ENCODE peak calls at places on chromosome 11, in ten cellular contexts. One of them, this sample, is unnamed.

GRCh38 chr11:67632982-67633755 is 3.4 kb upstream of the NUDT8 start:
- DNase-seq in bronchial epithelial cell: no peak
- DNase-seq in dorsolateral prefrontal cortex: peak; percentile 21
- DNase-seq in OCI-LY7: no peak
- DNase-seq in NCI-H2107: no peak
- DNase-seq in activated gamma-delta T cell treated with Interleukin-2 at 50 U/mL for 16 hours: no peak
- DNase-seq in activated CD4-positive, alpha-beta T cell treated with anti-CD3 and anti-CD28 coated beads for 48 hours: no peak
- DNase-seq in activated T-helper 1 cell treated with anti-CD3 and anti-CD28 coated beads, Interleukin-12 subunit alpha, Interleukin-12 subunit beta, Interleukin-2, Interleukin-4 antibody, amounts not matched to agents 30 ng/mL and 10 ng/mL and 1 ng/mL, durations not matched to agents 14 hours and 24 hours and 36 hours: no peak
- DNase-seq in DMS 273 treated with DMSO at 0.1 percent for 48 hours: no peak
- DNase-seq in astrocyte of the hippocampus: no peak
- DNase-seq in this sample: no peak

GRCh38 chr11:26974068-26974790 is 19.7 kb upstream of the FIBIN start:
- DNase-seq in bronchial epithelial cell: peak; percentile 58
- DNase-seq in dorsolateral prefrontal cortex: no peak
- DNase-seq in OCI-LY7: no peak
- DNase-seq in NCI-H2107: no peak
- DNase-seq in activated gamma-delta T cell treated with Interleukin-2 at 50 U/mL for 16 hours: no peak
- DNase-seq in activated CD4-positive, alpha-beta T cell treated with anti-CD3 and anti-CD28 coated beads for 48 hours: no peak
- DNase-seq in activated T-helper 1 cell treated with anti-CD3 and anti-CD28 coated beads, Interleukin-12 subunit alpha, Interleukin-12 subunit beta, Interleukin-2, Interleukin-4 antibody, amounts not matched to agents 30 ng/mL and 10 ng/mL and 1 ng/mL, durations not matched to agents 14 hours and 24 hours and 36 hours: no peak
- DNase-seq in DMS 273 treated with DMSO at 0.1 percent for 48 hours: no peak
- DNase-seq in astrocyte of the hippocampus: peak; percentile 75
- DNase-seq in this sample: no peak

GRCh38 chr11:12244156-12244555 is 133.2 kb upstream of the PARVA start:
- DNase-seq in bronchial epithelial cell: no peak
- DNase-seq in dorsolateral prefrontal cortex: no peak
- DNase-seq in OCI-LY7: no peak
- DNase-seq in NCI-H2107: no peak
- DNase-seq in activated gamma-delta T cell treated with Interleukin-2 at 50 U/mL for 16 hours: no peak
- DNase-seq in activated CD4-positive, alpha-beta T cell treated with anti-CD3 and anti-CD28 coated beads for 48 hours: no peak
- DNase-seq in activated T-helper 1 cell treated with anti-CD3 and anti-CD28 coated beads, Interleukin-12 subunit alpha, Interleukin-12 subunit beta, Interleukin-2, Interleukin-4 antibody, amounts not matched to agents 30 ng/mL and 10 ng/mL and 1 ng/mL, durations not matched to agents 14 hours and 24 hours and 36 hours: no peak
- DNase-seq in DMS 273 treated with DMSO at 0.1 percent for 48 hours: peak; percentile 83
- DNase-seq in astrocyte of the hippocampus: no peak
- DNase-seq in this sample: no peak

GRCh38 chr11:13327421-13327820 is 49.8 kb downstream of the BMAL1 start:
- DNase-seq in bronchial epithelial cell: no peak
- DNase-seq in dorsolateral prefrontal cortex: no peak
- DNase-seq in OCI-LY7: no peak
- DNase-seq in NCI-H2107: no peak
- DNase-seq in activated gamma-delta T cell treated with Interleukin-2 at 50 U/mL for 16 hours: no peak
- DNase-seq in activated CD4-positive, alpha-beta T cell treated with anti-CD3 and anti-CD28 coated beads for 48 hours: no peak
- DNase-seq in activated T-helper 1 cell treated with anti-CD3 and anti-CD28 coated beads, Interleukin-12 subunit alpha, Interleukin-12 subunit beta, Interleukin-2, Interleukin-4 antibody, amounts not matched to agents 30 ng/mL and 10 ng/mL and 1 ng/mL, durations not matched to agents 14 hours and 24 hours and 36 hours: no peak
- DNase-seq in DMS 273 treated with DMSO at 0.1 percent for 48 hours: no peak
- DNase-seq in astrocyte of the hippocampus: no peak
- DNase-seq in this sample: no peak

GRCh38 chr11:31050061-31050790 is 319.3 kb downstream of the DCDC1 start:
- DNase-seq in bronchial epithelial cell: no peak
- DNase-seq in dorsolateral prefrontal cortex: no peak
- DNase-seq in OCI-LY7: no peak
- DNase-seq in NCI-H2107: peak; percentile 21
- DNase-seq in activated gamma-delta T cell treated with Interleukin-2 at 50 U/mL for 16 hours: no peak
- DNase-seq in activated CD4-positive, alpha-beta T cell treated with anti-CD3 and anti-CD28 coated beads for 48 hours: no peak
- DNase-seq in activated T-helper 1 cell treated with anti-CD3 and anti-CD28 coated beads, Interleukin-12 subunit alpha, Interleukin-12 subunit beta, Interleukin-2, Interleukin-4 antibody, amounts not matched to agents 30 ng/mL and 10 ng/mL and 1 ng/mL, durations not matched to agents 14 hours and 24 hours and 36 hours: no peak
- DNase-seq in DMS 273 treated with DMSO at 0.1 percent for 48 hours: no peak
- DNase-seq in astrocyte of the hippocampus: no peak
- DNase-seq in this sample: no peak

GRCh38 chr11:86101941-86102407 is 33.1 kb upstream of the PICALM start:
- DNase-seq in bronchial epithelial cell: peak; percentile 80
- DNase-seq in dorsolateral prefrontal cortex: no peak
- DNase-seq in OCI-LY7: no peak
- DNase-seq in NCI-H2107: no peak
- DNase-seq in activated gamma-delta T cell treated with Interleukin-2 at 50 U/mL for 16 hours: no peak
- DNase-seq in activated CD4-positive, alpha-beta T cell treated with anti-CD3 and anti-CD28 coated beads for 48 hours: no peak
- DNase-seq in activated T-helper 1 cell treated with anti-CD3 and anti-CD28 coated beads, Interleukin-12 subunit alpha, Interleukin-12 subunit beta, Interleukin-2, Interleukin-4 antibody, amounts not matched to agents 30 ng/mL and 10 ng/mL and 1 ng/mL, durations not matched to agents 14 hours and 24 hours and 36 hours: no peak
- DNase-seq in DMS 273 treated with DMSO at 0.1 percent for 48 hours: no peak
- DNase-seq in astrocyte of the hippocampus: peak; percentile 75
- DNase-seq in this sample: no peak

GRCh38 chr11:662689-663274 is 25.7 kb downstream of the DRD4 start:
- DNase-seq in bronchial epithelial cell: peak; percentile 50
- DNase-seq in dorsolateral prefrontal cortex: peak; percentile 78
- DNase-seq in OCI-LY7: peak; percentile 53
- DNase-seq in NCI-H2107: no peak
- DNase-seq in activated gamma-delta T cell treated with Interleukin-2 at 50 U/mL for 16 hours: no peak
- DNase-seq in activated CD4-positive, alpha-beta T cell treated with anti-CD3 and anti-CD28 coated beads for 48 hours: peak; percentile 50
- DNase-seq in activated T-helper 1 cell treated with anti-CD3 and anti-CD28 coated beads, Interleukin-12 subunit alpha, Interleukin-12 subunit beta, Interleukin-2, Interleukin-4 antibody, amounts not matched to agents 30 ng/mL and 10 ng/mL and 1 ng/mL, durations not matched to agents 14 hours and 24 hours and 36 hours: no peak
- DNase-seq in DMS 273 treated with DMSO at 0.1 percent for 48 hours: no peak
- DNase-seq in astrocyte of the hippocampus: peak; percentile 75
- DNase-seq in this sample: no peak

GRCh38 chr11:11155962-11156815 is 196.9 kb downstream of the CSNK2A3 start:
- DNase-seq in bronchial epithelial cell: no peak
- DNase-seq in dorsolateral prefrontal cortex: no peak
- DNase-seq in OCI-LY7: peak; percentile 23
- DNase-seq in NCI-H2107: no peak
- DNase-seq in activated gamma-delta T cell treated with Interleukin-2 at 50 U/mL for 16 hours: peak; percentile 16
- DNase-seq in activated CD4-positive, alpha-beta T cell treated with anti-CD3 and anti-CD28 coated beads for 48 hours: peak; percentile 77
- DNase-seq in activated T-helper 1 cell treated with anti-CD3 and anti-CD28 coated beads, Interleukin-12 subunit alpha, Interleukin-12 subunit beta, Interleukin-2, Interleukin-4 antibody, amounts not matched to agents 30 ng/mL and 10 ng/mL and 1 ng/mL, durations not matched to agents 14 hours and 24 hours and 36 hours: peak; percentile 38
- DNase-seq in DMS 273 treated with DMSO at 0.1 percent for 48 hours: no peak
- DNase-seq in astrocyte of the hippocampus: no peak
- DNase-seq in this sample: no peak

GRCh38 chr11:131253885-131254204 is 116.6 kb upstream of the NTM start:
- DNase-seq in bronchial epithelial cell: no peak
- DNase-seq in dorsolateral prefrontal cortex: no peak
- DNase-seq in OCI-LY7: no peak
- DNase-seq in NCI-H2107: no peak
- DNase-seq in activated gamma-delta T cell treated with Interleukin-2 at 50 U/mL for 16 hours: no peak
- DNase-seq in activated CD4-positive, alpha-beta T cell treated with anti-CD3 and anti-CD28 coated beads for 48 hours: no peak
- DNase-seq in activated T-helper 1 cell treated with anti-CD3 and anti-CD28 coated beads, Interleukin-12 subunit alpha, Interleukin-12 subunit beta, Interleukin-2, Interleukin-4 antibody, amounts not matched to agents 30 ng/mL and 10 ng/mL and 1 ng/mL, durations not matched to agents 14 hours and 24 hours and 36 hours: no peak
- DNase-seq in DMS 273 treated with DMSO at 0.1 percent for 48 hours: no peak
- DNase-seq in astrocyte of the hippocampus: peak; percentile 30
- DNase-seq in this sample: no peak

GRCh38 chr11:70251583-70252285 is 18.8 kb upstream of the PPFIA1 start:
- DNase-seq in bronchial epithelial cell: no peak
- DNase-seq in dorsolateral prefrontal cortex: peak; percentile 50
- DNase-seq in OCI-LY7: no peak
- DNase-seq in NCI-H2107: no peak
- DNase-seq in activated gamma-delta T cell treated with Interleukin-2 at 50 U/mL for 16 hours: no peak
- DNase-seq in activated CD4-positive, alpha-beta T cell treated with anti-CD3 and anti-CD28 coated beads for 48 hours: no peak
- DNase-seq in activated T-helper 1 cell treated with anti-CD3 and anti-CD28 coated beads, Interleukin-12 subunit alpha, Interleukin-12 subunit beta, Interleukin-2, Interleukin-4 antibody, amounts not matched to agents 30 ng/mL and 10 ng/mL and 1 ng/mL, durations not matched to agents 14 hours and 24 hours and 36 hours: no peak
- DNase-seq in DMS 273 treated with DMSO at 0.1 percent for 48 hours: no peak
- DNase-seq in astrocyte of the hippocampus: peak; percentile 88
- DNase-seq in this sample: no peak

GRCh38 chr11:33802414-33802950 is 28.2 kb upstream of the FBXO3 start:
- DNase-seq in bronchial epithelial cell: peak; percentile 73
- DNase-seq in dorsolateral prefrontal cortex: peak; percentile 72
- DNase-seq in OCI-LY7: peak; percentile 7
- DNase-seq in NCI-H2107: peak; percentile 31
- DNase-seq in activated gamma-delta T cell treated with Interleukin-2 at 50 U/mL for 16 hours: no peak
- DNase-seq in activated CD4-positive, alpha-beta T cell treated with anti-CD3 and anti-CD28 coated beads for 48 hours: peak; percentile 55
- DNase-seq in activated T-helper 1 cell treated with anti-CD3 and anti-CD28 coated beads, Interleukin-12 subunit alpha, Interleukin-12 subunit beta, Interleukin-2, Interleukin-4 antibody, amounts not matched to agents 30 ng/mL and 10 ng/mL and 1 ng/mL, durations not matched to agents 14 hours and 24 hours and 36 hours: no peak
- DNase-seq in DMS 273 treated with DMSO at 0.1 percent for 48 hours: peak; percentile 46
- DNase-seq in astrocyte of the hippocampus: peak; percentile 93
- DNase-seq in this sample: no peak

GRCh38 chr11:10568486-10568941 is at the start of gene LYVE1:
- DNase-seq in bronchial epithelial cell: no peak
- DNase-seq in dorsolateral prefrontal cortex: no peak
- DNase-seq in OCI-LY7: no peak
- DNase-seq in NCI-H2107: no peak
- DNase-seq in activated gamma-delta T cell treated with Interleukin-2 at 50 U/mL for 16 hours: no peak
- DNase-seq in activated CD4-positive, alpha-beta T cell treated with anti-CD3 and anti-CD28 coated beads for 48 hours: no peak
- DNase-seq in activated T-helper 1 cell treated with anti-CD3 and anti-CD28 coated beads, Interleukin-12 subunit alpha, Interleukin-12 subunit beta, Interleukin-2, Interleukin-4 antibody, amounts not matched to agents 30 ng/mL and 10 ng/mL and 1 ng/mL, durations not matched to agents 14 hours and 24 hours and 36 hours: no peak
- DNase-seq in DMS 273 treated with DMSO at 0.1 percent for 48 hours: no peak
- DNase-seq in astrocyte of the hippocampus: no peak
- DNase-seq in this sample: no peak

GRCh38 chr11:60334005-60334620 is 7.1 kb downstream of the MS4A6E start:
- DNase-seq in bronchial epithelial cell: peak; percentile 66
- DNase-seq in dorsolateral prefrontal cortex: no peak
- DNase-seq in OCI-LY7: peak; percentile 73
- DNase-seq in NCI-H2107: no peak
- DNase-seq in activated gamma-delta T cell treated with Interleukin-2 at 50 U/mL for 16 hours: peak; percentile 54
- DNase-seq in activated CD4-positive, alpha-beta T cell treated with anti-CD3 and anti-CD28 coated beads for 48 hours: peak; percentile 83
- DNase-seq in activated T-helper 1 cell treated with anti-CD3 and anti-CD28 coated beads, Interleukin-12 subunit alpha, Interleukin-12 subunit beta, Interleukin-2, Interleukin-4 antibody, amounts not matched to agents 30 ng/mL and 10 ng/mL and 1 ng/mL, durations not matched to agents 14 hours and 24 hours and 36 hours: peak; percentile 33
- DNase-seq in DMS 273 treated with DMSO at 0.1 percent for 48 hours: no peak
- DNase-seq in astrocyte of the hippocampus: peak; percentile 48
- DNase-seq in this sample: no peak

GRCh38 chr11:11043676-11044075 is 185.8 kb upstream of the ZBED5 start:
- DNase-seq in bronchial epithelial cell: no peak
- DNase-seq in dorsolateral prefrontal cortex: no peak
- DNase-seq in OCI-LY7: no peak
- DNase-seq in NCI-H2107: no peak
- DNase-seq in activated gamma-delta T cell treated with Interleukin-2 at 50 U/mL for 16 hours: no peak
- DNase-seq in activated CD4-positive, alpha-beta T cell treated with anti-CD3 and anti-CD28 coated beads for 48 hours: no peak
- DNase-seq in activated T-helper 1 cell treated with anti-CD3 and anti-CD28 coated beads, Interleukin-12 subunit alpha, Interleukin-12 subunit beta, Interleukin-2, Interleukin-4 antibody, amounts not matched to agents 30 ng/mL and 10 ng/mL and 1 ng/mL, durations not matched to agents 14 hours and 24 hours and 36 hours: no peak
- DNase-seq in DMS 273 treated with DMSO at 0.1 percent for 48 hours: no peak
- DNase-seq in astrocyte of the hippocampus: no peak
- DNase-seq in this sample: no peak

GRCh38 chr11:41309716-41310115 is 149.7 kb downstream of the LRRC4C start:
- DNase-seq in bronchial epithelial cell: no peak
- DNase-seq in dorsolateral prefrontal cortex: no peak
- DNase-seq in OCI-LY7: peak; percentile 29
- DNase-seq in NCI-H2107: no peak
- DNase-seq in activated gamma-delta T cell treated with Interleukin-2 at 50 U/mL for 16 hours: no peak
- DNase-seq in activated CD4-positive, alpha-beta T cell treated with anti-CD3 and anti-CD28 coated beads for 48 hours: no peak
- DNase-seq in activated T-helper 1 cell treated with anti-CD3 and anti-CD28 coated beads, Interleukin-12 subunit alpha, Interleukin-12 subunit beta, Interleukin-2, Interleukin-4 antibody, amounts not matched to agents 30 ng/mL and 10 ng/mL and 1 ng/mL, durations not matched to agents 14 hours and 24 hours and 36 hours: no peak
- DNase-seq in DMS 273 treated with DMSO at 0.1 percent for 48 hours: no peak
- DNase-seq in astrocyte of the hippocampus: no peak
- DNase-seq in this sample: no peak

GRCh38 chr11:122207921-122208764 is 92.1 kb upstream of the BLID start:
- DNase-seq in bronchial epithelial cell: no peak
- DNase-seq in dorsolateral prefrontal cortex: no peak
- DNase-seq in OCI-LY7: no peak
- DNase-seq in NCI-H2107: no peak
- DNase-seq in activated gamma-delta T cell treated with Interleukin-2 at 50 U/mL for 16 hours: no peak
- DNase-seq in activated CD4-positive, alpha-beta T cell treated with anti-CD3 and anti-CD28 coated beads for 48 hours: no peak
- DNase-seq in activated T-helper 1 cell treated with anti-CD3 and anti-CD28 coated beads, Interleukin-12 subunit alpha, Interleukin-12 subunit beta, Interleukin-2, Interleukin-4 antibody, amounts not matched to agents 30 ng/mL and 10 ng/mL and 1 ng/mL, durations not matched to agents 14 hours and 24 hours and 36 hours: no peak
- DNase-seq in DMS 273 treated with DMSO at 0.1 percent for 48 hours: no peak
- DNase-seq in astrocyte of the hippocampus: peak; percentile 58
- DNase-seq in this sample: no peak

This sample was measured in SW 1271.